ENCODE peak calls at places on chromosomes 4 and X, in seven cellular contexts. One of them, this sample, is unnamed.

GRCh38 chr4:89298788-89299152 is 8.8 kb downstream of the GPRIN3 start:
- DNase-seq in B cell: no peak
- DNase-seq in IMR-90: no peak
- DNase-seq in lower lobe of right lung: no peak
- DNase-seq in prostate gland: no peak
- DNase-seq in left lung: no peak
- DNase-seq in CD8-positive, alpha-beta T cell: no peak
- DNase-seq in this sample: no peak

GRCh38 chrX:24207826-24208225 is 58.3 kb downstream of the ZFX start:
- DNase-seq in B cell: no peak
- DNase-seq in IMR-90: peak; percentile 68
- DNase-seq in lower lobe of right lung: no peak
- DNase-seq in prostate gland: no peak
- DNase-seq in left lung: no peak
- DNase-seq in CD8-positive, alpha-beta T cell: no peak
- DNase-seq in this sample: no peak

GRCh38 chr4:56435748-56436442 is at the start of gene PAICS:
- DNase-seq in B cell: peak; percentile 91
- DNase-seq in IMR-90: peak; percentile 92
- DNase-seq in lower lobe of right lung: peak; percentile 94
- DNase-seq in prostate gland: peak; percentile 91
- DNase-seq in left lung: peak; percentile 95
- DNase-seq in CD8-positive, alpha-beta T cell: peak; percentile 93
- DNase-seq in this sample: peak; percentile 95

GRCh38 chr4:88106205-88106604 is 52.2 kb downstream of the ABCG2 start:
- DNase-seq in B cell: no peak
- DNase-seq in IMR-90: peak; percentile 73
- DNase-seq in lower lobe of right lung: no peak
- DNase-seq in prostate gland: no peak
- DNase-seq in left lung: no peak
- DNase-seq in CD8-positive, alpha-beta T cell: no peak
- DNase-seq in this sample: no peak

GRCh38 chr4:176444741-176445140 is 125.0 kb downstream of the SPCS3 start:
- DNase-seq in B cell: no peak
- DNase-seq in IMR-90: peak; percentile 91
- DNase-seq in lower lobe of right lung: no peak
- DNase-seq in prostate gland: no peak
- DNase-seq in left lung: no peak
- DNase-seq in CD8-positive, alpha-beta T cell: no peak
- DNase-seq in this sample: no peak

GRCh38 chr4:3375688-3376087 is 66.1 kb upstream of the HGFAC start:
- DNase-seq in B cell: no peak
- DNase-seq in IMR-90: peak; percentile 89
- DNase-seq in lower lobe of right lung: peak; percentile 42
- DNase-seq in prostate gland: no peak
- DNase-seq in left lung: no peak
- DNase-seq in CD8-positive, alpha-beta T cell: no peak
- DNase-seq in this sample: no peak

GRCh38 chr4:123183308-123183707 is 213.3 kb upstream of the SPRY1 start:
- DNase-seq in B cell: no peak
- DNase-seq in IMR-90: no peak
- DNase-seq in lower lobe of right lung: no peak
- DNase-seq in prostate gland: no peak
- DNase-seq in left lung: no peak
- DNase-seq in CD8-positive, alpha-beta T cell: no peak
- DNase-seq in this sample: no peak

GRCh38 chrX:150635952-150636351 is 57.2 kb upstream of the MTMR1 start:
- DNase-seq in B cell: no peak
- DNase-seq in IMR-90: peak; percentile 84
- DNase-seq in lower lobe of right lung: no peak
- DNase-seq in prostate gland: no peak
- DNase-seq in left lung: no peak
- DNase-seq in CD8-positive, alpha-beta T cell: no peak
- DNase-seq in this sample: peak; percentile 48

GRCh38 chr4:27568236-27568951 is 707.8 kb downstream of the STIM2 start:
- DNase-seq in B cell: no peak
- DNase-seq in IMR-90: no peak
- DNase-seq in lower lobe of right lung: no peak
- DNase-seq in prostate gland: no peak
- DNase-seq in left lung: peak; percentile 32
- DNase-seq in CD8-positive, alpha-beta T cell: no peak
- DNase-seq in this sample: no peak

GRCh38 chr4:187478292-187479205 is 517.0 kb upstream of the ZFP42 start:
- DNase-seq in B cell: no peak
- DNase-seq in IMR-90: peak; percentile 95
- DNase-seq in lower lobe of right lung: no peak
- DNase-seq in prostate gland: no peak
- DNase-seq in left lung: no peak
- DNase-seq in CD8-positive, alpha-beta T cell: no peak
- DNase-seq in this sample: no peak

GRCh38 chr4:124144302-124144701 is 568.2 kb downstream of the ANKRD50 start:
- DNase-seq in B cell: no peak
- DNase-seq in IMR-90: no peak
- DNase-seq in lower lobe of right lung: no peak
- DNase-seq in prostate gland: peak; percentile 16
- DNase-seq in left lung: no peak
- DNase-seq in CD8-positive, alpha-beta T cell: no peak
- DNase-seq in this sample: no peak

GRCh38 chr4:128958194-128958593 is 135.1 kb downstream of the SCLT1 start:
- DNase-seq in B cell: peak; percentile 40
- DNase-seq in IMR-90: peak; percentile 6
- DNase-seq in lower lobe of right lung: no peak
- DNase-seq in prostate gland: no peak
- DNase-seq in left lung: no peak
- DNase-seq in CD8-positive, alpha-beta T cell: no peak
- DNase-seq in this sample: no peak

GRCh38 chr4:130203571-130203970 is 1107.6 kb downstream of the C4orf33 start:
- DNase-seq in B cell: no peak
- DNase-seq in IMR-90: no peak
- DNase-seq in lower lobe of right lung: no peak
- DNase-seq in prostate gland: no peak
- DNase-seq in left lung: no peak
- DNase-seq in CD8-positive, alpha-beta T cell: no peak
- DNase-seq in this sample: no peak

GRCh38 chr4:4317496-4318232 is 27.6 kb downstream of the ZBTB49 start:
- DNase-seq in B cell: no peak
- DNase-seq in IMR-90: no peak
- DNase-seq in lower lobe of right lung: no peak
- DNase-seq in prostate gland: no peak
- DNase-seq in left lung: no peak
- DNase-seq in CD8-positive, alpha-beta T cell: no peak
- DNase-seq in this sample: no peak

GRCh38 chr4:26061248-26061986 is 147.4 kb downstream of the SMIM20 start:
- DNase-seq in B cell: no peak
- DNase-seq in IMR-90: peak; percentile 60
- DNase-seq in lower lobe of right lung: no peak
- DNase-seq in prostate gland: no peak
- DNase-seq in left lung: no peak
- DNase-seq in CD8-positive, alpha-beta T cell: no peak
- DNase-seq in this sample: peak; percentile 67

GRCh38 chrX:37060999-37061398 is 52.8 kb downstream of the FAM47C start:
- DNase-seq in B cell: no peak
- DNase-seq in IMR-90: peak; percentile 41
- DNase-seq in lower lobe of right lung: no peak
- DNase-seq in prostate gland: no peak
- DNase-seq in left lung: no peak
- DNase-seq in CD8-positive, alpha-beta T cell: no peak
- DNase-seq in this sample: peak; percentile 18

DNA sequence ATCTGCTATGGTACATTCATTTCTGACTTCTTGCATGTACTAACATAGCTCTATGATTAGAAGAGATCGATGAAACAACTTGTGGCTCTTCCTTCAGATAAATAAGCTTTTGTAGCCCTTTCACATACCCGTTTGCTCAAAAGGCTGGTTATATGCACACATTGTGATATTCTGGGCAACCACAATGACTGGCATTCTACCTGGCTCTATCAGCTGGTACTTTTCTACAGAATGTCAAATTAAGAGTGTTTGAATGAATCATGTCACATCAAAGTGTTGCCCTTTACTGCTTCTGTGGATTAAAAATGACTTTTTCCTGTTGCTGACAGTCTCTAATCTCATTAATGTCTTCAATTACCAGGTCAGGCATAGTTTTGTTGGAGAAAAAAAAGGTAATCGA is 11.6 kb downstream of the PGRMC1 start:
- DNase-seq in B cell: no peak
- DNase-seq in IMR-90: no peak
- DNase-seq in lower lobe of right lung: no peak
- DNase-seq in prostate gland: no peak
- DNase-seq in left lung: no peak
- DNase-seq in CD8-positive, alpha-beta T cell: no peak
- DNase-seq in this sample: no peak
- TF ChIP-seq CTCF in B cell: no peak
- TF ChIP-seq CTCF in IMR-90: no peak
- TF ChIP-seq CTCF in lower lobe of right lung: no peak
- TF ChIP-seq CTCF in prostate gland: no peak
- TF ChIP-seq CTCF in left lung: no peak
- TF ChIP-seq CTCF in CD8-positive, alpha-beta T cell: no peak
- TF ChIP-seq CTCF in this sample: no peak

GRCh38 chr4:163249042-163249441 is 82.4 kb upstream of the NAF1 start:
- DNase-seq in B cell: no peak
- DNase-seq in IMR-90: no peak
- DNase-seq in lower lobe of right lung: no peak
- DNase-seq in prostate gland: no peak
- DNase-seq in left lung: no peak
- DNase-seq in CD8-positive, alpha-beta T cell: no peak
- DNase-seq in this sample: no peak

GRCh38 chr4:163256680-163257343 is 75.6 kb downstream of the NPY1R start:
- DNase-seq in B cell: no peak
- DNase-seq in IMR-90: no peak
- DNase-seq in lower lobe of right lung: no peak
- DNase-seq in prostate gland: no peak
- DNase-seq in left lung: peak; percentile 56
- DNase-seq in CD8-positive, alpha-beta T cell: no peak
- DNase-seq in this sample: no peak

DNA sequence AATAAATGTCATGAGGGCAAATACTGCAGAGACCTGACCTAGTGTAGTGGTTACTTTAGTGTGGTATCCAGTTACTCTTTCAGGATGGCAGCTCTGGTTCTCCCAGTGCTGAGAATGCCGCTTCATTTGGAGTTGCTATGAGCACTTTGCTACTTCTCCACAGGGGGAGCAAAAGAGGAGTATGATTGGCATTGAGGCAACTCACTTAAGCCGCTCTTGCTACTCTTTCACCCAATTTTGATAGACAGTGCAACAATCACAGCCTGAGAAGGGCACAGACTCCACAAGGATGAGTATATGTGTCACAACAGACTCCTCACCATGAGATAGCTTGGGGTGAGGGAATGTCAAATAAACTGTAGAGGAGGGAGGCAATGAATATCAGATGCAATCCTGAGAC is 81.2 kb downstream of the NPY1R start:
- DNase-seq in B cell: no peak
- DNase-seq in IMR-90: no peak
- DNase-seq in lower lobe of right lung: no peak
- DNase-seq in prostate gland: no peak
- DNase-seq in left lung: no peak
- DNase-seq in CD8-positive, alpha-beta T cell: no peak
- DNase-seq in this sample: no peak
- TF ChIP-seq CTCF in B cell: no peak
- TF ChIP-seq CTCF in IMR-90: no peak
- TF ChIP-seq CTCF in lower lobe of right lung: no peak
- TF ChIP-seq CTCF in prostate gland: no peak
- TF ChIP-seq CTCF in left lung: no peak
- TF ChIP-seq CTCF in CD8-positive, alpha-beta T cell: no peak
- TF ChIP-seq CTCF in this sample: no peak

DNA sequence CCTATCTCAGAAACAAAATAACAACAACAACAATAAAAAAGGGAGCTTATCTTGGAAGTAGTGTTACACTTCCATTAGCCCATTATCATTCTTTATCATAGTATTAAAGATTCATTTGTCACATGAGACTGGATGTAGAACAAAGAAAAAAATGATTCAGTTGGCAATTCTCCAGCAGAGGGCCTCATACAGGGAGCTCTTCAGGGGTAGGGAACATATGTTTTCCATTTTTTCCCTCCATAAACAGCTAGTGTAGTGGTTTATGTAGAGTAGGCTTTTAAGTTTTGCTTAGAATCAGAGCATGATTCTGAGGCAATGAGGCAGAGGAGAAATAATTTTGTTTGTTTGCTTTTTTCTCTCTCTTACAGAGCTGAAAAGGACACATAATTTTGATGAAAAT is 5.8 kb downstream of the CPE start:
- DNase-seq in B cell: no peak
- DNase-seq in IMR-90: peak; percentile 11
- DNase-seq in lower lobe of right lung: no peak
- DNase-seq in prostate gland: no peak
- DNase-seq in left lung: no peak
- DNase-seq in CD8-positive, alpha-beta T cell: no peak
- DNase-seq in this sample: no peak
- TF ChIP-seq CTCF in B cell: no peak
- TF ChIP-seq CTCF in IMR-90: no peak
- TF ChIP-seq CTCF in lower lobe of right lung: no peak
- TF ChIP-seq CTCF in prostate gland: no peak
- TF ChIP-seq CTCF in left lung: no peak
- TF ChIP-seq CTCF in CD8-positive, alpha-beta T cell: no peak
- TF ChIP-seq CTCF in this sample: no peak

GRCh38 chr4:74670583-74670982 is 123.7 kb downstream of the BTC start:
- DNase-seq in B cell: no peak
- DNase-seq in IMR-90: no peak
- DNase-seq in lower lobe of right lung: no peak
- DNase-seq in prostate gland: no peak
- DNase-seq in left lung: no peak
- DNase-seq in CD8-positive, alpha-beta T cell: no peak
- DNase-seq in this sample: no peak

GRCh38 chr4:74669702-74670101 is 124.6 kb downstream of the BTC start:
- DNase-seq in B cell: no peak
- DNase-seq in IMR-90: no peak
- DNase-seq in lower lobe of right lung: no peak
- DNase-seq in prostate gland: no peak
- DNase-seq in left lung: no peak
- DNase-seq in CD8-positive, alpha-beta T cell: no peak
- DNase-seq in this sample: no peak

GRCh38 chr4:74667944-74668343 is 126.4 kb downstream of the BTC start:
- DNase-seq in B cell: no peak
- DNase-seq in IMR-90: no peak
- DNase-seq in lower lobe of right lung: no peak
- DNase-seq in prostate gland: no peak
- DNase-seq in left lung: no peak
- DNase-seq in CD8-positive, alpha-beta T cell: no peak
- DNase-seq in this sample: no peak

GRCh38 chr4:74674750-74675149 is 119.6 kb downstream of the BTC start:
- DNase-seq in B cell: no peak
- DNase-seq in IMR-90: no peak
- DNase-seq in lower lobe of right lung: no peak
- DNase-seq in prostate gland: no peak
- DNase-seq in left lung: no peak
- DNase-seq in CD8-positive, alpha-beta T cell: no peak
- DNase-seq in this sample: no peak

DNA sequence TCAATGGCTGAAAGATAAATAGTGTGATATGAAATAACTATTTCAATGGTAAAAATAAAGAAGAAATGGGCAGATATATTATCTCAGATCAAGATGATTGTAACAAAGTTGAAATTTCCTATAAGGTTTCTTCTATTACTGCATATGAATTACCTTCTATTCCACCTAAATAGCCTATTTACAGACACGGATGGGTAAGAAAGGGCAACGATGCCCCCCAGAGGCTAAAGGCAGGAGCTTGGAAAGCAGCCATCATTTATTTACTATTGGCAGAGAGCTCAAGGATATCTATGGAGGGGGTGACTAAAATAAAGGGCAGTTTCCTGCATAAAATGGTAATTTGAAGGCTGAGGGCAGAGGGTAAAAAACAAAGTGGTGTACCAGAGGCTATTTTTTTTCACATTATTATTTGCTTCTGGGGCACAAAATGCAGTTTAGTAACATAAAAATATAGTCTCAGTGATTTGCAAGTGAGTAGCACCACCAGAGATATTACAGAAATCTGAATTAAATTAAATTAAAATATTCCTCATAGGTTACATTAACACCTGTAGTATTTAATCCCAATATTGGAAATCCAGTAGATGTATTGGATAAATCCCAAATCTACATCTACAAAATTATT is 123.1 kb downstream of the BTC start:
- DNase-seq in B cell: no peak
- DNase-seq in IMR-90: peak; percentile 64
- DNase-seq in lower lobe of right lung: no peak
- DNase-seq in prostate gland: no peak
- DNase-seq in left lung: peak; percentile 43
- DNase-seq in CD8-positive, alpha-beta T cell: peak; percentile 3
- DNase-seq in this sample: peak; percentile 10
- TF ChIP-seq CTCF in B cell: peak; percentile 47
- TF ChIP-seq CTCF in IMR-90: peak; percentile 80
- TF ChIP-seq CTCF in lower lobe of right lung: peak; percentile 63
- TF ChIP-seq CTCF in prostate gland: no peak
- TF ChIP-seq CTCF in left lung: peak; percentile 45
- TF ChIP-seq CTCF in CD8-positive, alpha-beta T cell: peak; percentile 39
- TF ChIP-seq CTCF in this sample: peak; percentile 39

This sample was measured in GM13977.